ENCODE peak calls at places on chromosomes 3 and 15, in nine cellular contexts. A is Calu3; S is GOT3; X is HTR-8/SVneo; I is NCI-H748 treated with DMSO at 0.1 percent for 48 hours; M is lower lobe of right lung; B is activated CD4-positive, alpha-beta T cell treated with anti-CD3 and anti-CD28 coated beads for 48 hours; K is NCI-H1105; J is stimulated activated CD4-positive, alpha-beta T cell treated with anti-CD3 and anti-CD28 coated beads, TNF-alpha, amount 100 ng/mL, for 4 hours. F is an unnamed sample.

GRCh38 chr3:35777065-35777464 is 137.7 kb downstream of the ARPP21 start:
- DNase-seq in A (no peak), S (no peak), X (no peak), I (no peak), M (no peak), B (no peak), K (no peak), J (no peak), F (no peak)

GRCh38 chr15:64134322-64134829 is 17.2 kb upstream of the SNX22 start:
- DNase-seq in A (no peak), S (no peak), X (no peak), I (no peak), M (peak), B (no peak), K (no peak), J (no peak), F (no peak)

GRCh38 chr3:154571827-154572226 is 141.8 kb upstream of the GPR149 start:
- DNase-seq in A (no peak), S (no peak), X (no peak), I (no peak), M (no peak), B (no peak), K (no peak), J (no peak), F (no peak)

GRCh38 chr3:176799675-176800074 is 397.6 kb downstream of the TBL1XR1 start:
- DNase-seq in A (peak), S (no peak), X (no peak), I (no peak), M (no peak), B (no peak), K (no peak), J (no peak), F (no peak)

GRCh38 chr15:32657198-32657886 is 15.8 kb downstream of the SCG5 start:
- DNase-seq in A (no peak), S (no peak), X (no peak), I (no peak), M (no peak), B (no peak), K (no peak), J (no peak), F (no peak)

GRCh38 chr15:92848852-92849598 is 51.1 kb upstream of the CHD2 start:
- DNase-seq in A (no peak), S (no peak), X (peak), I (no peak), M (no peak), B (peak), K (no peak), J (no peak), F (no peak)

GRCh38 chr3:65194044-65194714 is 506.4 kb upstream of the ADAMTS9 start:
- DNase-seq in A (no peak), S (no peak), X (no peak), I (no peak), M (no peak), B (no peak), K (no peak), J (no peak), F (no peak)

GRCh38 chr3:58153371-58153770 is 57.4 kb downstream of the DNASE1L3 start:
- DNase-seq in A (no peak), S (no peak), X (no peak), I (no peak), M (no peak), B (no peak), K (no peak), J (no peak), F (no peak)

GRCh38 chr15:77468896-77469295 is 48.2 kb downstream of the HMG20A start:
- DNase-seq in A (peak), S (no peak), X (no peak), I (no peak), M (no peak), B (no peak), K (no peak), J (no peak), F (no peak)

GRCh38 chr3:43373588-43373935 is 87.2 kb downstream of the SNRK start:
- DNase-seq in A (no peak), S (no peak), X (no peak), I (no peak), M (no peak), B (no peak), K (no peak), J (no peak), F (no peak)

GRCh38 chr15:66746231-66746605 is 44.2 kb downstream of the SMAD6 start:
- DNase-seq in A (no peak), S (no peak), X (no peak), I (no peak), M (no peak), B (no peak), K (no peak), J (no peak), F (no peak)

GRCh38 chr15:97504031-97504430 is 456.5 kb upstream of the ARRDC4 start:
- DNase-seq in A (peak), S (no peak), X (peak), I (no peak), M (no peak), B (no peak), K (no peak), J (no peak), F (no peak)